ENCODE peak calls at places on chromosomes 3 and 15, in five cellular contexts. D, G, C, E and T are unnamed samples.

GRCh38 chr3:172259191-172259590 is 189.1 kb downstream of the GHSR start:
- DNase-seq in D (no peak), G (no peak), C (no peak), E (no peak), T (no peak)

GRCh38 chr3:134378384-134378783 is 4.1 kb upstream of the AMOTL2 start:
- DNase-seq in D (peak), G (no peak), C (no peak), E (no peak), T (peak)

GRCh38 chr3:20250786-20251185 is 64.8 kb upstream of the SGO1 start:
- DNase-seq in D (no peak), G (no peak), C (no peak), E (no peak), T (no peak)

GRCh38 chr15:63052961-63053698 is 10.6 kb downstream of the TPM1 start:
- DNase-seq in D (no peak), G (no peak), C (peak), E (no peak), T (no peak)

GRCh38 chr3:13316603-13317002 is 103.5 kb downstream of the NUP210 start:
- DNase-seq in D (no peak), G (no peak), C (no peak), E (no peak), T (no peak)

GRCh38 chr3:189403194-189403593 is 228.0 kb upstream of the TP63 start:
- DNase-seq in D (no peak), G (no peak), C (no peak), E (no peak), T (no peak)

GRCh38 chr3:98731720-98732238 is 31.4 kb upstream of the ST3GAL6 start:
- DNase-seq in D (no peak), G (no peak), C (no peak), E (no peak), T (no peak)

GRCh38 chr3:172077197-172077734 is 37.9 kb downstream of the FNDC3B start:
- DNase-seq in D (no peak), G (no peak), C (no peak), E (no peak), T (no peak)

GRCh38 chr3:17761563-17761962 is 19.1 kb upstream of the TBC1D5 start:
- DNase-seq in D (no peak), G (no peak), C (no peak), E (no peak), T (no peak)

GRCh38 chr15:57542505-57542817 is 49.2 kb upstream of the MYZAP start:
- DNase-seq in D (no peak), G (no peak), C (no peak), E (no peak), T (no peak)
- TF ChIP-seq CTCF in D (no peak), G (no peak), C (no peak), E (no peak), T (no peak)

DNA sequence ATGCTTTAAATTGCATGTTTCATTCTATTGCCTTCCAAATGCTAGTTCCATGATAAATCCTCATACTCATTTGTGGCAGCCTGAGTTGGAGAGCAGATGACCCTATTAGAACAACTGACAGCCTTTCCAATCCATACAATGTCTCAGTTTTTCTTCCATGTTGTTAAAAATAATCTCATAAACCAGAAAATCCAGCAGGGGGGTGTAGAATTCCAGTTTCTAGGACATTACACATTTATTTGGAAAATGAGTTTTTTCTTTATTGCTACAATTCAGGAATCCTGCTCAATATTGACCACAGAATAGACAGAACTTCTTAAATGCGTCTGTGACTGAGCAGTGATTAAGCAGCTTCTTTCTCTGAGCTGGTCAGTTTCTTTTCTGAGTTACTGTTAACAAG is 174.2 kb upstream of the ATP10A start:
- DNase-seq in D (no peak), G (no peak), C (no peak), E (no peak), T (no peak)
- TF ChIP-seq CTCF in D (no peak), G (no peak), C (peak), E (no peak), T (no peak)

GRCh38 chr15:90101969-90102890 is at the start of gene IDH2:
- DNase-seq in D (peak), G (peak), C (no peak), E (peak), T (no peak)
- TF ChIP-seq CTCF in D (no peak), G (no peak), C (no peak), E (no peak), T (no peak)

DNA sequence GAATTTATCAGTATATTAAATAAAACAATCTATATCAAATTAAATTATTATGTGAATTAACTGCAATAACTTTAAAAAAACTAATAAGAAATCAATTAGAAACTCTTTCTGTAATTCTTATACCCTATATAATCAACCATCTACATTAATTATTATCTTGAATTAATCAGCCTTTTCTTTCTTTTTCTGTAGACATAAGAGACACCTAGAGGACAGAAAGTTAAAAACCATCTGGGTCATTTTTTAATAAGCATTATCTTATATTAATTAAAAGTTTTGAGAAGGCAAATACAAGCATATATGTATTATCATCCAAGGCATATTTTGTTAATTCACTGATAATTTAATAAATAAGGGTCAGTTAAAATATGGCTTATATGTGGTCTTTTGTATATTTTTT is 24.2 kb upstream of the SLC25A26 start:
- DNase-seq in D (no peak), G (no peak), C (no peak), E (no peak), T (no peak)
- TF ChIP-seq CTCF in D (no peak), G (no peak), C (no peak), E (no peak), T (no peak)

DNA sequence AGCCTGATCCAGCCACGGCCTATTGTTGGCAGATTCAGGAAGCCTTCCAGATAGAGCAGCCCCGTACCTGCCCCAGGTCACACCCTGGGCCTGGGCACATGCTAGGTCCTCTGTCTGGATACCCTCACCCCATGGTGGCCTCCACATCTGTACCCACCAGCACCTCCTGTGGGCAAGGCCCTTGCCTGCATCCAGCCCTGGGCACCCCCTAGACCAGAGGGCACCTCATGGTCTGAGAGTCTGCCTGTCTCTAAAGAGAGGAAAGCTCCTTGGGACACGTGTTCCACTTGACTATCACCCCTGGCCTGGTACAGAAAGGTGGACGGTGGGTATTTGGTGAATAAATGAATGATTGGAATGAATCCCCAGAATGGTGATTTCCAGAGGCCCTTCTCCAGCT is 8.9 kb upstream of the COMMD4 start:
- DNase-seq in D (no peak), G (no peak), C (no peak), E (no peak), T (no peak)
- TF ChIP-seq CTCF in D (no peak), G (no peak), C (no peak), E (no peak), T (no peak)

GRCh38 chr3:1400571-1400970 is 307.7 kb downstream of the CNTN6 start:
- DNase-seq in D (no peak), G (no peak), C (no peak), E (no peak), T (no peak)

GRCh38 chr3:1406250-1406649 is 313.4 kb downstream of the CNTN6 start:
- DNase-seq in D (no peak), G (no peak), C (no peak), E (no peak), T (no peak)

DNA sequence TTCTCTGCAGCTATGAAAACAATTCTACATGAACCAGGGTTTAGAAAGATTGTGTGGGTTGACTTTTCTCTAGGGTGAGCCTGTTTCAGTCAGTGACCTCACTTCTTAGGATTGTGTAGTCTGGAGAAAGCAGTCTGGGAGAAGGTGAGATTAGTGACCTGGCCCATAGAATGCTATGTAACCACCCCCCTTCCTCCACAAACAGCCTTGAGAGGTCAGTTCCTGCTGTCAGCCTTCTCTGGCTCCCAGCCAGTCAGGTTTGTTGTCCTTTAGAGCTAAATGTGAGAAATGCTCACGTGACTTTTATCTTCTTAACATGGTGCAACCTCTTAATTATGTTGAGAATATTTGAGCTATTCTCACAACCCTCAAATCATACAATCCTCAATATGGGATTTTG is 311.4 kb downstream of the CNTN6 start:
- DNase-seq in D (no peak), G (no peak), C (no peak), E (no peak), T (no peak)
- TF ChIP-seq CTCF in D (no peak), G (no peak), C (no peak), E (no peak), T (no peak)